ENCODE peak calls at places on chromosomes 2 and 18, in four cellular contexts. One of them, this sample, is unnamed.
A peak's percentile ranks its signal among the peaks of the same experiment; 100 is the strongest.

GRCh38 chr18:48538531-48539405 is at the start of gene CTIF:
- DNase-seq in fibroblast of the aortic adventitia: peak; percentile 97
- DNase-seq in astrocyte: peak; percentile 95
- DNase-seq in GM13976: peak; percentile 92
- DNase-seq in this sample: peak; percentile 88

GRCh38 chr18:37497836-37498518 is 67.6 kb downstream of the CELF4 start:
- DNase-seq in fibroblast of the aortic adventitia: no peak
- DNase-seq in astrocyte: no peak
- DNase-seq in GM13976: no peak
- DNase-seq in this sample: no peak

GRCh38 chr18:56112013-56112749 is 524.2 kb upstream of the TCF4 start:
- DNase-seq in fibroblast of the aortic adventitia: peak; percentile 53
- DNase-seq in astrocyte: peak; percentile 60
- DNase-seq in GM13976: no peak
- DNase-seq in this sample: peak; percentile 51

GRCh38 chr2:227125506-227125905 is 38.5 kb downstream of the COL4A4 start:
- DNase-seq in fibroblast of the aortic adventitia: no peak
- DNase-seq in astrocyte: no peak
- DNase-seq in GM13976: no peak
- DNase-seq in this sample: no peak

GRCh38 chr2:135745545-135745944 is 3.9 kb downstream of the UBXN4 start:
- DNase-seq in fibroblast of the aortic adventitia: peak; percentile 51
- DNase-seq in astrocyte: peak; percentile 83
- DNase-seq in GM13976: no peak
- DNase-seq in this sample: no peak

GRCh38 chr18:61528961-61529360 is 195.7 kb downstream of the CDH20 start:
- DNase-seq in fibroblast of the aortic adventitia: no peak
- DNase-seq in astrocyte: peak; percentile 20
- DNase-seq in GM13976: no peak
- DNase-seq in this sample: no peak

GRCh38 chr2:241586564-241587264 is 28.2 kb downstream of the BOK start:
- DNase-seq in fibroblast of the aortic adventitia: no peak
- DNase-seq in astrocyte: no peak
- DNase-seq in GM13976: no peak
- DNase-seq in this sample: no peak

GRCh38 chr2:121910139-121910538 is 154.7 kb downstream of the TSN start:
- DNase-seq in fibroblast of the aortic adventitia: no peak
- DNase-seq in astrocyte: no peak
- DNase-seq in GM13976: no peak
- DNase-seq in this sample: no peak

GRCh38 chr2:39115556-39115955 is 5.3 kb downstream of the SOS1 start:
- DNase-seq in fibroblast of the aortic adventitia: no peak
- DNase-seq in astrocyte: no peak
- DNase-seq in GM13976: no peak
- DNase-seq in this sample: no peak

GRCh38 chr2:2142350-2142749 is 188.7 kb downstream of the MYT1L start:
- DNase-seq in fibroblast of the aortic adventitia: no peak
- DNase-seq in astrocyte: no peak
- DNase-seq in GM13976: no peak
- DNase-seq in this sample: no peak

GRCh38 chr2:60532421-60532820 is 21.0 kb downstream of the BCL11A start:
- DNase-seq in fibroblast of the aortic adventitia: no peak
- DNase-seq in astrocyte: no peak
- DNase-seq in GM13976: no peak
- DNase-seq in this sample: no peak

GRCh38 chr2:11541693-11542274 is 7.9 kb downstream of the GREB1 start:
- DNase-seq in fibroblast of the aortic adventitia: no peak
- DNase-seq in astrocyte: no peak
- DNase-seq in GM13976: no peak
- DNase-seq in this sample: no peak

GRCh38 chr18:66682855-66683322 is 79.0 kb upstream of the CDH19 start:
- DNase-seq in fibroblast of the aortic adventitia: no peak
- DNase-seq in astrocyte: peak; percentile 10
- DNase-seq in GM13976: no peak
- DNase-seq in this sample: no peak

GRCh38 chr2:20523053-20523452 is 76.2 kb downstream of the RHOB start:
- DNase-seq in fibroblast of the aortic adventitia: no peak
- DNase-seq in astrocyte: no peak
- DNase-seq in GM13976: no peak
- DNase-seq in this sample: no peak

GRCh38 chr2:54809814-54810213 is 86.4 kb downstream of the EML6 start:
- DNase-seq in fibroblast of the aortic adventitia: peak; percentile 36
- DNase-seq in astrocyte: peak; percentile 70
- DNase-seq in GM13976: no peak
- DNase-seq in this sample: peak; percentile 53

GRCh38 chr2:20188201-20188600 is 36.7 kb downstream of the SDC1 start:
- DNase-seq in fibroblast of the aortic adventitia: no peak
- DNase-seq in astrocyte: no peak
- DNase-seq in GM13976: no peak
- DNase-seq in this sample: no peak

GRCh38 chr2:231764124-231764523 is 17.0 kb downstream of the PDE6D start:
- DNase-seq in fibroblast of the aortic adventitia: no peak
- DNase-seq in astrocyte: no peak
- DNase-seq in GM13976: no peak
- DNase-seq in this sample: no peak

GRCh38 chr2:227848146-227848545 is 23.3 kb upstream of the DAW1 start:
- DNase-seq in fibroblast of the aortic adventitia: no peak
- DNase-seq in astrocyte: no peak
- DNase-seq in GM13976: no peak
- DNase-seq in this sample: no peak

GRCh38 chr2:171630812-171631626 is 56.2 kb upstream of the DYNC1I2 start:
- DNase-seq in fibroblast of the aortic adventitia: peak; percentile 75
- DNase-seq in astrocyte: peak; percentile 16
- DNase-seq in GM13976: no peak
- DNase-seq in this sample: no peak

GRCh38 chr2:24122356-24123211 is 550 bp downstream of the PFN4 start:
- DNase-seq in fibroblast of the aortic adventitia: peak; percentile 18
- DNase-seq in astrocyte: no peak
- DNase-seq in GM13976: no peak
- DNase-seq in this sample: no peak

GRCh38 chr2:26721267-26722032 is 28.9 kb downstream of the KCNK3 start:
- DNase-seq in fibroblast of the aortic adventitia: peak; percentile 35
- DNase-seq in astrocyte: no peak
- DNase-seq in GM13976: no peak
- DNase-seq in this sample: no peak

GRCh38 chr2:238841542-238842181 is 6.2 kb upstream of the TWIST2 start:
- DNase-seq in fibroblast of the aortic adventitia: no peak
- DNase-seq in astrocyte: peak; percentile 32
- DNase-seq in GM13976: no peak
- DNase-seq in this sample: no peak

GRCh38 chr2:151408788-151409600 is 708 bp upstream of the RIF1 start:
- DNase-seq in fibroblast of the aortic adventitia: no peak
- DNase-seq in astrocyte: no peak
- DNase-seq in GM13976: no peak
- DNase-seq in this sample: no peak

GRCh38 chr2:222993920-222994650 is 57.9 kb upstream of the KCNE4 start:
- DNase-seq in fibroblast of the aortic adventitia: peak; percentile 99
- DNase-seq in astrocyte: peak; percentile 89
- DNase-seq in GM13976: no peak
- DNase-seq in this sample: no peak

GRCh38 chr18:56627991-56628390 is 10.4 kb downstream of the TXNL1 start:
- DNase-seq in fibroblast of the aortic adventitia: no peak
- DNase-seq in astrocyte: no peak
- DNase-seq in GM13976: no peak
- DNase-seq in this sample: no peak

GRCh38 chr2:128585706-128586105 is 267.0 kb upstream of the HS6ST1 start:
- DNase-seq in fibroblast of the aortic adventitia: peak; percentile 63
- DNase-seq in astrocyte: peak; percentile 83
- DNase-seq in GM13976: no peak
- DNase-seq in this sample: peak; percentile 92

This sample was measured in epithelial cell of prostate.